ENCODE peak calls at places on chromosomes 16 and 17, in five cellular contexts. One of them, this sample, is unnamed.

GRCh38 chr17:3888343-3889171 is 4.3 kb downstream of the CAMKK1 start:
- DNase-seq in colonic mucosa: peak
- DNase-seq in dorsolateral prefrontal cortex: peak
- DNase-seq in mesenchymal stem cell: peak
- DNase-seq in A549: no peak
- DNase-seq in this sample: peak

GRCh38 chr17:35152741-35153140 is 5.1 kb downstream of the UNC45B start:
- DNase-seq in mesenchymal stem cell: no peak
- DNase-seq in dorsolateral prefrontal cortex: no peak
- DNase-seq in colonic mucosa: no peak
- DNase-seq in A549: no peak
- DNase-seq in this sample: no peak

GRCh38 chr17:340074-340473 is 12.5 kb downstream of the RPH3AL start:
- DNase-seq in mesenchymal stem cell: no peak
- DNase-seq in dorsolateral prefrontal cortex: no peak
- DNase-seq in colonic mucosa: no peak
- DNase-seq in A549: no peak
- DNase-seq in this sample: no peak

GRCh38 chr16:86073763-86074493 is 175.0 kb downstream of the IRF8 start:
- DNase-seq in A549: no peak
- DNase-seq in mesenchymal stem cell: no peak
- DNase-seq in dorsolateral prefrontal cortex: no peak
- DNase-seq in colonic mucosa: no peak
- DNase-seq in this sample: no peak

GRCh38 chr16:28935924-28936783 is 4.4 kb downstream of the CD19 start:
- DNase-seq in colonic mucosa: peak
- DNase-seq in A549: peak
- DNase-seq in mesenchymal stem cell: peak
- DNase-seq in dorsolateral prefrontal cortex: peak
- DNase-seq in this sample: peak

GRCh38 chr17:52885882-52886281 is 727.4 kb upstream of the CA10 start:
- DNase-seq in dorsolateral prefrontal cortex: no peak
- DNase-seq in colonic mucosa: no peak
- DNase-seq in A549: no peak
- DNase-seq in mesenchymal stem cell: no peak
- DNase-seq in this sample: no peak

GRCh38 chr17:81396278-81396721 is 1.0 kb downstream of the BAHCC1 start:
- DNase-seq in mesenchymal stem cell: no peak
- DNase-seq in A549: no peak
- DNase-seq in dorsolateral prefrontal cortex: no peak
- DNase-seq in colonic mucosa: no peak
- DNase-seq in this sample: no peak

GRCh38 chr16:85137323-85138072 is 25.2 kb upstream of the CIBAR2 start:
- DNase-seq in mesenchymal stem cell: peak
- DNase-seq in dorsolateral prefrontal cortex: peak
- DNase-seq in colonic mucosa: peak
- DNase-seq in A549: peak
- DNase-seq in this sample: peak

GRCh38 chr17:34769049-34769448 is 189.7 kb downstream of the TMEM132E start:
- DNase-seq in dorsolateral prefrontal cortex: no peak
- DNase-seq in mesenchymal stem cell: no peak
- DNase-seq in colonic mucosa: no peak
- DNase-seq in A549: no peak
- DNase-seq in this sample: no peak

GRCh38 chr17:22512997-22513538 is 820.7 kb downstream of the KCNJ18 start:
- DNase-seq in A549: peak
- DNase-seq in colonic mucosa: no peak
- DNase-seq in mesenchymal stem cell: no peak
- DNase-seq in dorsolateral prefrontal cortex: no peak
- DNase-seq in this sample: no peak

GRCh38 chr16:67071476-67072048 is 38.2 kb upstream of the PHAF1 start:
- DNase-seq in dorsolateral prefrontal cortex: no peak
- DNase-seq in A549: no peak
- DNase-seq in mesenchymal stem cell: no peak
- DNase-seq in colonic mucosa: no peak
- DNase-seq in this sample: no peak

GRCh38 chr17:14094676-14095075 is 25.4 kb downstream of the COX10 start:
- DNase-seq in mesenchymal stem cell: no peak
- DNase-seq in colonic mucosa: no peak
- DNase-seq in dorsolateral prefrontal cortex: no peak
- DNase-seq in A549: no peak
- DNase-seq in this sample: no peak

GRCh38 chr16:49441366-49441780 is 67.8 kb downstream of the C16orf78 start:
- DNase-seq in A549: no peak
- DNase-seq in mesenchymal stem cell: no peak
- DNase-seq in dorsolateral prefrontal cortex: peak
- DNase-seq in colonic mucosa: peak
- DNase-seq in this sample: no peak

GRCh38 chr17:4340914-4341615 is 25.4 kb downstream of the UBE2G1 start:
- DNase-seq in mesenchymal stem cell: no peak
- DNase-seq in dorsolateral prefrontal cortex: no peak
- DNase-seq in colonic mucosa: no peak
- DNase-seq in A549: no peak
- DNase-seq in this sample: no peak

GRCh38 chr16:57297856-57298255 is 13.4 kb upstream of the PLLP start:
- DNase-seq in A549: no peak
- DNase-seq in dorsolateral prefrontal cortex: no peak
- DNase-seq in mesenchymal stem cell: no peak
- DNase-seq in colonic mucosa: no peak
- DNase-seq in this sample: no peak

GRCh38 chr16:69848635-69849545 is 86.8 kb downstream of the WWP2 start:
- DNase-seq in A549: no peak
- DNase-seq in mesenchymal stem cell: peak
- DNase-seq in dorsolateral prefrontal cortex: peak
- DNase-seq in colonic mucosa: peak
- DNase-seq in this sample: peak

GRCh38 chr17:27550291-27550930 is 80.6 kb upstream of the LGALS9 start:
- DNase-seq in dorsolateral prefrontal cortex: no peak
- DNase-seq in mesenchymal stem cell: no peak
- DNase-seq in colonic mucosa: no peak
- DNase-seq in A549: no peak
- DNase-seq in this sample: no peak

GRCh38 chr16:89334988-89335802 is 117.7 kb downstream of the ZNF778 start:
- DNase-seq in dorsolateral prefrontal cortex: no peak
- DNase-seq in mesenchymal stem cell: no peak
- DNase-seq in A549: no peak
- DNase-seq in colonic mucosa: no peak
- DNase-seq in this sample: no peak

GRCh38 chr17:15287533-15288267 is 22.6 kb upstream of the PMP22 start:
- DNase-seq in A549: no peak
- DNase-seq in mesenchymal stem cell: peak
- DNase-seq in colonic mucosa: no peak
- DNase-seq in dorsolateral prefrontal cortex: no peak
- DNase-seq in this sample: no peak

GRCh38 chr17:73643012-73643845 is 1.0 kb downstream of the SDK2 start:
- DNase-seq in dorsolateral prefrontal cortex: peak
- DNase-seq in colonic mucosa: peak
- DNase-seq in A549: peak
- DNase-seq in mesenchymal stem cell: peak
- DNase-seq in this sample: no peak

GRCh38 chr17:2237960-2238359 is 65.6 kb downstream of the SMG6 start:
- DNase-seq in A549: no peak
- DNase-seq in colonic mucosa: no peak
- DNase-seq in dorsolateral prefrontal cortex: no peak
- DNase-seq in mesenchymal stem cell: no peak
- DNase-seq in this sample: peak

GRCh38 chr16:46607529-46607928 is 13.7 kb downstream of the SHCBP1 start:
- DNase-seq in colonic mucosa: no peak
- DNase-seq in dorsolateral prefrontal cortex: no peak
- DNase-seq in A549: peak
- DNase-seq in mesenchymal stem cell: peak
- DNase-seq in this sample: no peak

GRCh38 chr16:85514601-85515318 is 98.4 kb upstream of the GSE1 start:
- DNase-seq in colonic mucosa: peak
- DNase-seq in mesenchymal stem cell: peak
- DNase-seq in A549: peak
- DNase-seq in dorsolateral prefrontal cortex: peak
- DNase-seq in this sample: peak

GRCh38 chr16:51545951-51546350 is 394.9 kb upstream of the SALL1 start:
- DNase-seq in mesenchymal stem cell: no peak
- DNase-seq in colonic mucosa: no peak
- DNase-seq in A549: no peak
- DNase-seq in dorsolateral prefrontal cortex: no peak
- DNase-seq in this sample: no peak

DNA sequence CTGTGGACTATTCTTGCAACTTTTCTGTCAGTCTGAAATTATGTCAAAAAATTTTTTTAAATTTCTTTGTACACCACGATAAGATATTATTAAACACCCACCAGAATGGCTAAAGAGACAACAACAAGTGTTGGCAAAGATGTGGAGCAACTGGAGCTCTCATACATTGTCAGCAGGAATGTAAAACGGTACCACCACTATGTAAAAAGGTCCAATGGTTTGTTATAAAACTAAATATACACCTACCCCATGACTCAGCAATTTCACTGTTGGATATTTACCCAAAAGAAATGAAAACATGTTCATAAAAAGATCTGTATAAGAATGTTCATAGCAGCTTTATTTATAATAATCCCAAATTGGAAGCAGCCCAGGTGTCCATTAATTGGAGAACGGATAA is 7.2 kb downstream of the KIAA0753 start:
- DNase-seq in mesenchymal stem cell: no peak
- DNase-seq in colonic mucosa: no peak
- DNase-seq in dorsolateral prefrontal cortex: no peak
- DNase-seq in A549: no peak
- DNase-seq in this sample: no peak
- H3K4me3 ChIP-seq in mesenchymal stem cell: no peak
- H3K4me3 ChIP-seq in colonic mucosa: no peak
- H3K4me3 ChIP-seq in dorsolateral prefrontal cortex: no peak
- H3K4me3 ChIP-seq in A549: no peak
- H3K4me3 ChIP-seq in this sample: no peak

GRCh38 chr17:65530158-65530984 is 31.1 kb downstream of the AXIN2 start:
- DNase-seq in A549: no peak
- DNase-seq in mesenchymal stem cell: no peak
- DNase-seq in dorsolateral prefrontal cortex: no peak
- DNase-seq in colonic mucosa: no peak
- DNase-seq in this sample: no peak

GRCh38 chr17:65527857-65528591 is 33.4 kb downstream of the AXIN2 start:
- DNase-seq in A549: no peak
- DNase-seq in dorsolateral prefrontal cortex: no peak
- DNase-seq in mesenchymal stem cell: no peak
- DNase-seq in colonic mucosa: no peak
- DNase-seq in this sample: no peak

GRCh38 chr17:65529040-65529633 is 32.3 kb downstream of the AXIN2 start:
- DNase-seq in A549: no peak
- DNase-seq in mesenchymal stem cell: no peak
- DNase-seq in dorsolateral prefrontal cortex: no peak
- DNase-seq in colonic mucosa: no peak
- DNase-seq in this sample: no peak

GRCh38 chr17:65530985-65531507 is 30.4 kb downstream of the AXIN2 start:
- DNase-seq in colonic mucosa: no peak
- DNase-seq in A549: no peak
- DNase-seq in mesenchymal stem cell: no peak
- DNase-seq in dorsolateral prefrontal cortex: no peak
- DNase-seq in this sample: no peak

DNA sequence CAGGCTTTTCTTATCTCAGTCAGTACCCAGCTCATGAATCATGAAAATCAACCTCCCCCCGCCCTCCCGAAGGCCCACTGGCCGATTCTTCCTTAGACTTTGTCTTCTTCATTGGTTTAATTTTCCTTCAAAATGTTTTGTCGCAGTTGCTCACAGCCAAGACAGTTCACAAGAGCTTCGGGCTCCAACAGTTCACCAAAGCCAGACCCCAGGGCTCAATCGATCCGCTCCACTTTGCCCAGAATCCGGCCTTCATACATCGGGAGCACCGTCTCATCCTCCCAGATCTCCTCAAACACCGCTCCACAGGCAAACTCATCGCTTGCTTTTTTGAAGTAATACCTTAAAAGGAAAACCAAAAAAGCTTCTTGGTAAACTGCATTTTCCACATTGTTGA is 31.7 kb downstream of the AXIN2 start:
- DNase-seq in colonic mucosa: no peak
- DNase-seq in mesenchymal stem cell: no peak
- DNase-seq in dorsolateral prefrontal cortex: no peak
- DNase-seq in A549: no peak
- DNase-seq in this sample: no peak
- H3K27ac ChIP-seq in colonic mucosa: no peak
- H3K27ac ChIP-seq in mesenchymal stem cell: no peak
- H3K27ac ChIP-seq in dorsolateral prefrontal cortex: peak
- H3K27ac ChIP-seq in A549: no peak
- H3K27ac ChIP-seq in this sample: no peak

DNA sequence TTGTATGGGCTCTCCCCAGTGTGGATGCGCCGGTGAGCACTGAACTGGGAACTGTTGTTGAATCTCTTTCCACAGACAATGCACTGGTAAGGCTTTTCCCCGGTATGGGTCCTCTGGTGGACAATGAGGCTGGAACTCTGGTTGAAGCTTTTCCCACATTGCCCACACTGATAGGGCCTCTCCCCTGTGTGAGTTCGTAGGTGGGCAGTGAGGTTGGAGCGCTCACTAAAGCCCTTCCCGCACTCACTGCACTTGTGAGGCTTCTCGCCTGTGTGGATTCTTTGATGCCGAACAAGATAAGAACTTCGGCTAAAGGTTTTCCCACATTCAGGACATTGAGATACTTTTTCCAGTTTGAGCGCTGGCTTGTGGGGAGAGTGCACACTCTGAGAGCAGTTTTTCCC is 17.8 kb downstream of the ZSCAN32 start:
- DNase-seq in mesenchymal stem cell: peak
- DNase-seq in A549: peak
- DNase-seq in colonic mucosa: no peak
- DNase-seq in dorsolateral prefrontal cortex: no peak
- DNase-seq in this sample: no peak
- H3K4me3 ChIP-seq in mesenchymal stem cell: peak
- H3K4me3 ChIP-seq in A549: no peak
- H3K4me3 ChIP-seq in colonic mucosa: no peak
- H3K4me3 ChIP-seq in dorsolateral prefrontal cortex: no peak
- H3K4me3 ChIP-seq in this sample: no peak

GRCh38 chr16:27326738-27327585 is 13.2 kb downstream of the IL4R start:
- DNase-seq in dorsolateral prefrontal cortex: no peak
- DNase-seq in colonic mucosa: peak
- DNase-seq in mesenchymal stem cell: peak
- DNase-seq in A549: peak
- DNase-seq in this sample: no peak

GRCh38 chr16:27327586-27327915 is 13.8 kb downstream of the IL4R start:
- DNase-seq in colonic mucosa: no peak
- DNase-seq in mesenchymal stem cell: no peak
- DNase-seq in A549: no peak
- DNase-seq in dorsolateral prefrontal cortex: no peak
- DNase-seq in this sample: no peak

GRCh38 chr16:27326251-27326650 is 12.5 kb downstream of the IL4R start:
- DNase-seq in mesenchymal stem cell: no peak
- DNase-seq in A549: no peak
- DNase-seq in dorsolateral prefrontal cortex: no peak
- DNase-seq in colonic mucosa: no peak
- DNase-seq in this sample: no peak

GRCh38 chr16:27330542-27330941 is 16.8 kb downstream of the IL4R start:
- DNase-seq in mesenchymal stem cell: peak
- DNase-seq in A549: peak
- DNase-seq in dorsolateral prefrontal cortex: no peak
- DNase-seq in colonic mucosa: peak
- DNase-seq in this sample: no peak

DNA sequence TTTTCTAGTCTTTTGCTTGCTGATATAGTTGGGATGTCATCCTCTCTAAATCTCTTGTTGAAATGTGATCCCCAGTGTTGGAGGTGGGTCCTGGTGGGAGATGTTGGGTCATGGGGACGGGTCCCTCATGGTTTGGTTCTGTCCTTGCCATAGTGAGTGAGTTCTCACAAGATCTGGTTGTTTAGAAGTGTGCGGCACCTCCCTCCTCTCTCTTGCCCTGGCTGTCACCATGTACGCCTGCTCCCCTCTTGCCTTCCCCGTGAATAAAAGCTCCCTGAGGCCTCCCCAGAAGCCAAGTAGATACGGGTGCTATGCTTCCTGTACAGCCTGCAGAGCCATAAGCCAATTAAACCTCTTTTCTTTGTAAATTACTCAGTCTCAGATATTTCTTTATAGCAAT is 15.2 kb downstream of the IL4R start:
- DNase-seq in dorsolateral prefrontal cortex: no peak
- DNase-seq in mesenchymal stem cell: no peak
- DNase-seq in colonic mucosa: no peak
- DNase-seq in A549: no peak
- DNase-seq in this sample: no peak
- H3K27ac ChIP-seq in dorsolateral prefrontal cortex: no peak
- H3K27ac ChIP-seq in mesenchymal stem cell: no peak
- H3K27ac ChIP-seq in colonic mucosa: peak
- H3K27ac ChIP-seq in A549: no peak
- H3K27ac ChIP-seq in this sample: no peak